ENCODE peak calls at places on chromosomes 13 and 19, in six cellular contexts. Q, W, U, F, G and Y are unnamed samples.

GRCh38 chr13:25901460-25902376 is 150.1 kb downstream of the SHISA2 start:
- DNase-seq in Q (peak; percentile 43), W (peak; percentile 83), U (peak; percentile 97), F (peak; percentile 76), G (no peak), Y (peak; percentile 76)

GRCh38 chr13:50914848-50915247 is 5.3 kb downstream of the RNASEH2B start:
- DNase-seq in Q (no peak), W (no peak), U (peak; percentile 43), F (peak; percentile 22), G (no peak), Y (peak; percentile 75)

GRCh38 chr13:111886217-111886945 is 180.6 kb upstream of the SOX1 start:
- DNase-seq in Q (no peak), W (no peak), U (no peak), F (no peak), G (no peak), Y (no peak)

GRCh38 chr13:30034448-30034795 is 184.0 kb upstream of the UBL3 start:
- DNase-seq in Q (peak; percentile 32), W (peak; percentile 31), U (no peak), F (no peak), G (no peak), Y (no peak)

GRCh38 chr13:110109910-110110309 is 197.0 kb downstream of the COL4A1 start:
- DNase-seq in Q (no peak), W (peak; percentile 94), U (peak; percentile 90), F (no peak), G (peak; percentile 56), Y (no peak)

GRCh38 chr19:4360641-4361151 is 17.3 kb downstream of the MPND start:
- DNase-seq in Q (no peak), W (no peak), U (no peak), F (no peak), G (peak; percentile 90), Y (no peak)

GRCh38 chr13:104327217-104327616 is 1261.0 kb upstream of the SLC10A2 start:
- DNase-seq in Q (no peak), W (peak; percentile 2), U (no peak), F (no peak), G (no peak), Y (no peak)

GRCh38 chr13:101569807-101570206 is 117.3 kb downstream of the ITGBL1 start:
- DNase-seq in Q (no peak), W (no peak), U (no peak), F (no peak), G (no peak), Y (no peak)

GRCh38 chr19:18021121-18021755 is 13.3 kb downstream of the ARRDC2 start:
- DNase-seq in Q (no peak), W (peak; percentile 91), U (peak; percentile 91), F (no peak), G (no peak), Y (no peak)

GRCh38 chr13:33140161-33140560 is 123.9 kb downstream of the KL start:
- DNase-seq in Q (no peak), W (no peak), U (no peak), F (no peak), G (no peak), Y (no peak)

GRCh38 chr13:45446181-45446580 is 18.6 kb upstream of the COG3 start:
- DNase-seq in Q (no peak), W (peak; percentile 12), U (peak; percentile 67), F (no peak), G (no peak), Y (no peak)

GRCh38 chr19:12784871-12785430 is 6.3 kb upstream of the JUNB start:
- DNase-seq in Q (no peak), W (no peak), U (no peak), F (no peak), G (no peak), Y (no peak)

GRCh38 chr13:53336441-53337160 is 308.0 kb downstream of the OLFM4 start:
- DNase-seq in Q (no peak), W (no peak), U (no peak), F (no peak), G (no peak), Y (no peak)

GRCh38 chr19:11061951-11062350 is 27.3 kb upstream of the LDLR start:
- DNase-seq in Q (no peak), W (no peak), U (no peak), F (no peak), G (no peak), Y (no peak)

GRCh38 chr13:77691871-77692270 is 5.6 kb upstream of the SLAIN1 start:
- DNase-seq in Q (no peak), W (no peak), U (no peak), F (no peak), G (no peak), Y (no peak)
- H3K4me3 ChIP-seq in Q (no peak overlapping the region), W (no peak overlapping the region), U (no peak overlapping the region), F (no peak overlapping the region), G (no peak overlapping the region), Y (no peak overlapping the region)

GRCh38 chr19:2268861-2269243 is 12.6 kb upstream of the JSRP1 start:
- DNase-seq in Q (no peak), W (no peak), U (no peak), F (no peak), G (no peak), Y (no peak)

GRCh38 chr19:2270572-2271515 is 11.1 kb downstream of the PEAK3 start:
- DNase-seq in Q (no peak), W (peak; percentile 93), U (peak; percentile 69), F (peak; percentile 68), G (peak; percentile 86), Y (no peak)

GRCh38 chr19:2271516-2272103 is 10.4 kb downstream of the PEAK3 start:
- DNase-seq in Q (no peak), W (peak; percentile 63), U (peak; percentile 55), F (no peak), G (no peak), Y (no peak)

GRCh38 chr19:2269244-2270156 is 12.5 kb downstream of the PEAK3 start:
- DNase-seq in Q (peak; percentile 41), W (peak; percentile 98), U (peak; percentile 93), F (peak; percentile 99), G (peak; percentile 98), Y (peak; percentile 91)

GRCh38 chr19:2270157-2270571 is 11.8 kb downstream of the PEAK3 start:
- DNase-seq in Q (no peak), W (peak; percentile 31), U (no peak), F (no peak), G (peak; percentile 61), Y (no peak)
- H3K4me3 ChIP-seq in Q (peak overlapping the region; percentile 99), W (peak overlapping the region; percentile 99), U (peak overlapping the region; percentile 96), F (peak overlapping the region; percentile 26), G (peak overlapping the region; percentile 98), Y (peak overlapping the region; percentile 91)

GRCh38 chr19:50371914-50372475 is 4.3 kb upstream of the NR1H2 start:
- DNase-seq in Q (no peak), W (no peak), U (no peak), F (no peak), G (no peak), Y (no peak)

GRCh38 chr19:50365434-50366306 is at the start of gene NAPSA:
- DNase-seq in Q (no peak), W (no peak), U (no peak), F (no peak), G (no peak), Y (no peak)

GRCh38 chr19:50368649-50369570 is 3.5 kb upstream of the NAPSA start:
- DNase-seq in Q (no peak), W (peak; percentile 94), U (peak; percentile 87), F (peak; percentile 74), G (peak; percentile 78), Y (peak; percentile 61)
- H3K4me3 ChIP-seq in Q (peak overlapping the region; percentile 84), W (peak overlapping the region; percentile 81), U (peak overlapping the region; percentile 75), F (peak overlapping the region; percentile 65), G (peak overlapping the region; percentile 46), Y (peak overlapping the region; percentile 56)

DNA sequence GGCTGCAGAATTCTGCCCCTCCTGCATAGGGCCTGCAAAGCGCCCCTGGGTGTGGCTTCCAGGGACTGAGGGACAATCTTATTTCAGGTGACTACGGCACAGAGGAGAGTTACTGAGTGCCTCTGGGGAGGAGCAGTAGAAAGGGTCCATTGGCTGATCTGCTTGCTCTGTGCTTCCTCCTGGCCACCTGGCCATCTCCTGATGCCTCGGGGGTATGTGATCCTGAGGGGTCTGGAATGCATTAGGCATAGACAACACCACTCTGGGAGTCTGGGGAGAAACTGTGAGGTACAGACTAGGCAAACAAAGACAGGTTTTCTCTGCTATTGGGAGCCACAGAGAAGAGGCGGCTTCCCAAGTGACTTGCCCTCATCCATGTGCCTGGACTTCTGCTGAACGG is 2.8 kb downstream of the KCTD15 start:
- DNase-seq in Q (no peak), W (no peak), U (no peak), F (no peak), G (no peak), Y (no peak)
- H3K4me3 ChIP-seq in Q (no peak overlapping the region), W (no peak overlapping the region), U (no peak overlapping the region), F (no peak overlapping the region), G (peak overlapping the region; percentile 66), Y (no peak overlapping the region)

DNA sequence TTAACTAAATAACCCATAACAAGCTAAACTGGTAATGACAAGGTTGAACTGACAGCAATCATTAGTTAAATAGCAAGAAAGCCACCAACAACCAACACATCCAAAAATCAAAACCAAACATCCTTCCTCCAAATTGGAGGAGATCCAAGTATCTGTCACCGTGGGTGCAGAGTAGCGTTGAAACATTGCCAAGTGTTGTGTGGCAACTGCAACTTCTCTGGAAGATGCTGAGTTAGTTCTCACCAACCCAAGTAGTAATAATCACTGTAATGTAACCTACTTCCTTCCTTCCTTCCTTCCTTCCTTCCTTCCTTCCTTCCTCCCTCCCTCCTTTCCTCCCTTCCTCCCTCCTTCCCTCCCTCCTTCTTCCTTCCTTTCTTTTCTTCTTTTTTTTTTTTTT is 54.7 kb downstream of the TRPM4 start:
- DNase-seq in Q (no peak), W (peak; percentile 83), U (no peak), F (no peak), G (no peak), Y (peak; percentile 32)
- H3K4me3 ChIP-seq in Q (no peak overlapping the region), W (no peak overlapping the region), U (no peak overlapping the region), F (no peak overlapping the region), G (no peak overlapping the region), Y (no peak overlapping the region)

GRCh38 chr19:2887391-2887914 is 13.3 kb upstream of the ZNF57 start:
- DNase-seq in Q (peak; percentile 29), W (peak; percentile 82), U (peak; percentile 29), F (peak; percentile 39), G (no peak), Y (peak; percentile 79)

GRCh38 chr19:2888739-2889224 is 11.9 kb upstream of the ZNF57 start:
- DNase-seq in Q (no peak), W (no peak), U (no peak), F (peak; percentile 59), G (peak; percentile 66), Y (peak; percentile 98)

GRCh38 chr19:2885736-2886135 is 15.0 kb upstream of the ZNF57 start:
- DNase-seq in Q (no peak), W (no peak), U (no peak), F (no peak), G (no peak), Y (no peak)

GRCh38 chr19:2883686-2884439 is 16.7 kb downstream of the ZNF556 start:
- DNase-seq in Q (no peak), W (no peak), U (no peak), F (no peak), G (no peak), Y (peak; percentile 54)
- H3K4me3 ChIP-seq in Q (no peak overlapping the region), W (no peak overlapping the region), U (no peak overlapping the region), F (no peak overlapping the region), G (no peak overlapping the region), Y (no peak overlapping the region)